ENCODE peak calls at places on chromosomes 3 and 15, in four cellular contexts. E is IMR-90, L is mesendoderm, X is H1. B is an unnamed sample.

GRCh38 chr3:19598870-19599269 is 335.1 kb downstream of the EFHB start:
- DNase-seq in E (no peak), X (no peak), L (no peak), B (no peak)

GRCh38 chr15:60183366-60183765 is 179.3 kb downstream of the FOXB1 start:
- DNase-seq in L (no peak), E (no peak), X (no peak), B (no peak)

GRCh38 chr3:140505256-140505655 is 172.6 kb upstream of the TRIM42 start:
- DNase-seq in L (peak), X (no peak), E (no peak), B (no peak)

GRCh38 chr3:4720316-4721075 is 227.3 kb downstream of the ITPR1 start:
- DNase-seq in L (peak), X (peak), E (peak), B (peak)

GRCh38 chr3:53026423-53027162 is 19.3 kb downstream of the SFMBT1 start:
- DNase-seq in L (peak), X (no peak), E (no peak), B (peak)

GRCh38 chr3:41195970-41196369 is 3.3 kb upstream of the CTNNB1 start:
- DNase-seq in L (no peak), X (no peak), E (no peak), B (no peak)

GRCh38 chr15:29283371-29283770 is 13.7 kb upstream of the NSMCE3 start:
- DNase-seq in L (no peak), X (no peak), E (no peak), B (no peak)

GRCh38 chr3:60048447-60048848 is 998.6 kb upstream of the CFAP20DC start:
- DNase-seq in E (no peak), X (no peak), L (no peak), B (no peak)

GRCh38 chr3:37197810-37198371 is 23.5 kb upstream of the LRRFIP2 start:
- DNase-seq in E (peak), X (no peak), L (peak), B (no peak)

GRCh38 chr3:89042251-89042650 is 65.2 kb upstream of the EPHA3 start:
- DNase-seq in X (no peak), L (no peak), E (no peak), B (no peak)

GRCh38 chr15:40928975-40929729 is at the start of gene DLL4:
- DNase-seq in L (peak), X (peak), E (peak), B (peak)

GRCh38 chr15:40766906-40767837 is 2.6 kb upstream of the C15orf62 start:
- DNase-seq in L (no peak), E (peak), X (no peak), B (peak)

GRCh38 chr3:45095916-45096526 is 50.2 kb downstream of the CDCP1 start:
- DNase-seq in X (no peak), L (no peak), E (no peak), B (no peak)

GRCh38 chr3:117558681-117559080 is 849.1 kb downstream of the TUSC7 start:
- DNase-seq in X (no peak), E (no peak), L (no peak), B (no peak)

GRCh38 chr3:155232605-155233004 is 60.9 kb downstream of the STRIT1 start:
- DNase-seq in L (peak), E (peak), X (no peak), B (no peak)

GRCh38 chr15:76342046-76342381 is 5.4 kb downstream of the ISL2 start:
- DNase-seq in X (peak), E (no peak), L (peak), B (peak)

GRCh38 chr3:136535906-136536305 is 216.3 kb downstream of the STAG1 start:
- DNase-seq in L (no peak), X (no peak), E (peak), B (no peak)

GRCh38 chr3:195438371-195438770 is 4.4 kb downstream of the ACAP2 start:
- DNase-seq in L (peak), E (no peak), X (no peak), B (no peak)

GRCh38 chr3:61077551-61077950 is 173.7 kb downstream of the FHIT start:
- DNase-seq in L (peak), X (no peak), E (no peak), B (no peak)

GRCh38 chr3:52809149-52809548 is 14.6 kb downstream of the ITIH3 start:
- DNase-seq in L (no peak), E (no peak), X (no peak), B (no peak)

GRCh38 chr3:22029480-22029879 is 278.5 kb upstream of the ZNF385D start:
- DNase-seq in X (no peak), E (no peak), L (no peak), B (no peak)

GRCh38 chr3:194828126-194828525 is 142.4 kb downstream of the FAM43A start:
- DNase-seq in X (no peak), L (no peak), E (no peak), B (no peak)

GRCh38 chr3:30440880-30441279 is 165.5 kb upstream of the TGFBR2 start:
- DNase-seq in L (peak), X (no peak), E (no peak), B (no peak)

GRCh38 chr3:165476399-165477060 is 280.3 kb upstream of the SLITRK3 start:
- DNase-seq in L (no peak), E (no peak), X (no peak), B (no peak)

GRCh38 chr3:52407779-52408178 is 37.1 kb downstream of the SEMA3G start:
- DNase-seq in L (no peak), E (no peak), X (no peak), B (no peak)

GRCh38 chr3:6803652-6804051 is 57.3 kb upstream of the GRM7 start:
- DNase-seq in L (no peak), X (no peak), E (no peak), B (no peak)

GRCh38 chr3:144763878-144764454 is 792.3 kb downstream of the DIPK2A start:
- DNase-seq in E (no peak), L (no peak), X (no peak), B (no peak)

GRCh38 chr15:49370782-49371181 is 52.3 kb upstream of the FGF7 start:
- DNase-seq in X (no peak), E (peak), L (no peak), B (no peak)

GRCh38 chr3:102536479-102536878 is 101.7 kb downstream of the ZPLD1 start:
- DNase-seq in X (no peak), L (peak), E (peak), B (no peak)

GRCh38 chr3:57942872-57943283 is 65.3 kb upstream of the FLNB start:
- DNase-seq in L (no peak), E (no peak), X (no peak), B (no peak)

GRCh38 chr3:177483182-177483967 is 286.1 kb upstream of the TBL1XR1 start:
- DNase-seq in E (no peak), X (no peak), L (peak), B (peak)

GRCh38 chr3:154132777-154133375 is 11.7 kb downstream of the ARHGEF26 start:
- DNase-seq in L (no peak), E (peak), X (no peak), B (no peak)

GRCh38 chr3:45906681-45907220 is 20.4 kb downstream of the CCR9 start:
- DNase-seq in E (peak), X (no peak), L (peak), B (peak)

GRCh38 chr15:40146037-40146436 is 14.8 kb upstream of the BUB1B start:
- DNase-seq in L (peak), E (peak), X (peak), B (no peak)

GRCh38 chr3:69741057-69741830 is 2.0 kb downstream of the MITF start:
- DNase-seq in L (no peak), E (no peak), X (no peak), B (no peak)

GRCh38 chr15:31236184-31237041 is 90.2 kb upstream of the KLF13 start:
- DNase-seq in X (no peak), E (peak), L (peak), B (no peak)

GRCh38 chr15:89559865-89560264 is 15.4 kb upstream of the TICRR start:
- DNase-seq in E (no peak), L (no peak), X (no peak), B (no peak)

GRCh38 chr3:176776622-176777021 is 420.7 kb downstream of the TBL1XR1 start:
- DNase-seq in L (no peak), E (no peak), X (no peak), B (no peak)

DNA sequence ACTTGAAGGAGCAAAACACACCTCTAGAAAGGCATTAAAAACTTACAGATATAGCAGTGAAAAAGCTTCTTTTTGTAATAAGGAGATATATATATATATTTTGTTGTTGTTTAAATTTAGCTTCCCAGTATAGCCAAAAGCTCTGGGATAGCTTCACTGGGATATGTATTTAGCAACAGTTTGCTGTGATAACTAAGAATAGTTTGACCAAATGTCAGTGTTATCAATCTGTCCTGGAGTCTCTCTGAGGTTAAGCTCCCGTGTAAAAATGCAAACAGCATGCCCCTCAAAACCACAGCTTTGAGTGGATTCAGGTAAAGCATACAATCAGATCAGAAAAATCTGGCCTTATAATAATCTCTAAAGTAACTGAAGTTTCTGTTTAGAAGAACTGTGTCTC is 2.9 kb downstream of the CADPS start:
- DNase-seq in X (no peak), L (no peak), E (no peak), B (no peak)
- H4K5ac ChIP-seq in X (no peak), L (no peak), E (no peak), B (no peak)

DNA sequence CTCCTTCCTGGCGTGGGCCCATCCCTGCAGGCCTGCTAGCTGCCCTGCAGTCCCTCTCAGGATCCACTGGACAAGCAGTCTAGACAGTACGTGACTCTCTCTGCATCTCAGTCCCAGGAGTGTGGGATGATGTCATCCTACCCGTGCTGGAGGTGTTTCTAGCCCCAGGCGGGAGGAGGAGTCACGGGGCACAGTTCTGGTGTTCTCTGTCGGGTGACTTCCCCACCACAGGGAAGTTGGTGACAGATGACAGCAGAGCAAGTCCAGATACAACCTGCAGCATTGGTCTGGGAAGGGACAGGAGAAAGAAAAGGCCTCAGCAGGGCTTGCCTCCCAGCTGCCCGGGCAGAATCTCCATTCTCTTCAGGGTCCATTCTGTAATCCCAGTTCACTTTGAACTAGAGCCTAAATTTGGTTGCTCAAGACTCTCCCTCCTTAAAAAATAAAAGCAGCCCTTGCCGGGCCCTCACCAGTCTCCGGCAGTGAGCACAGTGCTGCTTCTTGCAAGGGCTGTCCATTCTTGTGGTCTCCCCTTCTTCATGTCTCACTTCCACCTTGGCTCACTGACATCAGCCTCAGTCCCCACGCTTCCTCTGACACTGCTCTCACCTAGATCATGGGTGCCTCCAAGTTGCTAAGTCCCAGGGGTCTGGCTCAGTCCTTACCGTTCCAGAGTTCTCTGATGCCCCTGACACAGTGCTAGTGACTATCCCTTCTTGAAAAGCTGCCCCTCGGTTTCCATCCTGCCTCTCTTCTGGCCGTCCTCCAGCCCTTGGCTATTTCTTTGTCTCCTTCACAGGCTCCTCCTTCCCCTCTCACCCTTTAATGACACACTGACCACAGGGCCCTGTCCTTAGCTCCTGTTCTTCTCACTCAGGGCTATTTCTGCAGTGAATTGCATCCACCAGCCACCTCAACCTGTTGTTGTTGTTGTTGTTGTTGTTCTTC is 30.8 kb downstream of the SLC28A1 start:
- DNase-seq in E (peak), X (no peak), L (peak), B (peak)
- H3K4ac ChIP-seq in E (peak), X (no peak), L (no peak), B (no peak)

DNA sequence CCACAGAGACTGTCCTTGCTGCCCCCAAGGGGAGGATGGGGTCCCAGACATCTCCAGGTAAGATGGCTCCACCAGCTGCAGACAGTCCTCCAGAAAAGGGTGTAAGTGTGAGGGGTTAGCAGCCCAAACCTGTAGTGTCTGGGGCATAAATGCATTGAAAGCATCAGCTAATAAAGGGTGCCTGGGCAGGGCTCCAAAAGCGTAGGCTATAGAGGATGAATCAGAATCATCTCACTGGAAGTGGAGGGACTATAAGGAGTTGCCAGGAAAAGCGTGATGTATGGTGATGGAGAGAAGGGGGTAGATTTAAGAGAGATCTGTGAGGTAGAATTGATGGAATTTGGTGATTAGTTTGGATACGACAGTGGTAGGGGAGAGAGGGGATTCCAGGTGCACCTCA is 79.9 kb upstream of the ONECUT1 start:
- DNase-seq in L (no peak), E (no peak), X (no peak), B (no peak)
- H4K5ac ChIP-seq in L (no peak), E (no peak), X (no peak), B (no peak)

GRCh38 chr15:99566157-99566900 is 545 bp downstream of the MEF2A start:
- DNase-seq in E (no peak), L (peak), X (peak), B (peak)
- H3K4ac ChIP-seq in E (peak), L (peak), X (no peak), B (no peak)

GRCh38 chr15:84057714-84058331 is 177.8 kb upstream of the GOLGA6L4 start:
- DNase-seq in L (no peak), X (no peak), E (no peak), B (no peak)
- H4K5ac ChIP-seq in L (no peak), X (no peak), E (no peak), B (no peak)

GRCh38 chr3:129487183-129487867 is 41.1 kb upstream of the RHO start:
- DNase-seq in L (no peak), X (no peak), E (no peak), B (no peak)
- H3K4ac ChIP-seq in L (no peak), X (no peak), E (peak), B (no peak)

DNA sequence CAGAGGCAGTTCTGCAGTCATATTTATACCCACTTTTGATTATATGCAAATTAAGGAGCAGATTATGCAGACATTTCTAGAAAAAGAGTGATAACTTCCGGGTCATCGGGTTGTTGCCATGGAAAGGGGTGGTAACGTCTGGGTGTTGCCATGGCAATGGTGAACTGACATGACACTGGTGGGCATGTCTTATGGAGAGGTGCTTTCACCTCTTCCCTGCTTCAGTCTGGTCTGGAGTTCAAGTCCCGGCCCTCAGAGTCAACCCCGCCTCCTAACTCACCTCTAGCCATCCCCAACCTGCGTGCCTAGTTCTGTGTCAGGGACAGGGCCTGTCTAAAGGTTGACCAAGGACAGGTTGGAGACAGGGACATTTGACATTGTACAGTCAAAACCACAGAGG is 95.9 kb downstream of the LSM3 start:
- DNase-seq in X (no peak), L (peak), E (no peak), B (no peak)
- H4K5ac ChIP-seq in X (no peak), L (no peak), E (no peak), B (no peak)

DNA sequence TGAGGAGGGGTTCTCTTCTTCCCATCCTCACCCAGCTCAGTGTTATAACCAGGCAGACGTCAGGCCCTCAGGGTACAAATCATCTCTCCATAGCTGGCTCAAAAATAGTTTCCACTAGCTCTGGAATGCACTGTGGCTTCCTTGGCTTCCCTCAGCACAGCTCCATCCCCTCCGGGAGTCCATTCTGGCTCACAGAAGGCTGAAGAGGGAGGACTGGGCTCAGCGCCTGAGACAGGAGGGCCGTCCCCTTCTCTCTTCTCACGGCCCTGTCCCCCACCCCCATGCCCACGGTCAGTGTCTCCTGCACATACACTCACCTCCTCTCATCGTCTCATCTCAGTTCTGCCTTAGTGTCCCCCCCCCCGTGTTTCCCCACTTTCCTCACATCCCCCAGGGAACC is 50.1 kb downstream of the UMPS start:
- DNase-seq in X (no peak), E (peak), L (peak), B (no peak)
- H3K4ac ChIP-seq in X (no peak), E (peak), L (no peak), B (no peak)

GRCh38 chr3:188876370-188876769 is 295.4 kb upstream of the TPRG1 start:
- DNase-seq in E (no peak), X (no peak), L (no peak), B (no peak)
- H4K5ac ChIP-seq in E (no peak), X (no peak), L (no peak), B (no peak)

B was measured in H9.